ENCODE peak calls at places on chromosome 19, in five cellular contexts. One of them, this sample, is unnamed.

GRCh38 chr19:58034476-58034790 is 608 bp downstream of the ZSCAN1 start:
- DNase-seq in neural crest cell: no peak
- DNase-seq in thoracic aorta: no peak
- DNase-seq in AG09319: no peak
- DNase-seq in thyroid gland: no peak
- DNase-seq in this sample: no peak

GRCh38 chr19:789473-790052 is 7.7 kb upstream of the PTBP1 start:
- DNase-seq in neural crest cell: no peak
- DNase-seq in AG09319: no peak
- DNase-seq in thoracic aorta: no peak
- DNase-seq in thyroid gland: no peak
- DNase-seq in this sample: no peak

GRCh38 chr19:47503823-47504145 is 11.1 kb downstream of the NAPA start:
- DNase-seq in thyroid gland: no peak
- DNase-seq in neural crest cell: no peak
- DNase-seq in AG09319: no peak
- DNase-seq in thoracic aorta: no peak
- DNase-seq in this sample: no peak

GRCh38 chr19:36528921-36529518 is 949 bp upstream of the ZNF260 start:
- DNase-seq in neural crest cell: no peak
- DNase-seq in thoracic aorta: no peak
- DNase-seq in AG09319: no peak
- DNase-seq in thyroid gland: no peak
- DNase-seq in this sample: no peak

GRCh38 chr19:10421240-10421948 is 1.1 kb downstream of the PDE4A start:
- DNase-seq in neural crest cell: no peak
- DNase-seq in AG09319: no peak
- DNase-seq in thyroid gland: no peak
- DNase-seq in thoracic aorta: no peak
- DNase-seq in this sample: no peak

GRCh38 chr19:46967578-46968018 is 52.0 kb upstream of the NPAS1 start:
- DNase-seq in neural crest cell: no peak
- DNase-seq in thyroid gland: peak
- DNase-seq in AG09319: no peak
- DNase-seq in thoracic aorta: no peak
- DNase-seq in this sample: no peak

GRCh38 chr19:6739390-6739883 is at the start of gene TRIP10:
- DNase-seq in AG09319: peak
- DNase-seq in thyroid gland: peak
- DNase-seq in thoracic aorta: peak
- DNase-seq in neural crest cell: peak
- DNase-seq in this sample: no peak

GRCh38 chr19:12574036-12574435 is 22.8 kb upstream of the ZNF564 start:
- DNase-seq in AG09319: no peak
- DNase-seq in thoracic aorta: no peak
- DNase-seq in thyroid gland: no peak
- DNase-seq in neural crest cell: no peak
- DNase-seq in this sample: no peak

GRCh38 chr19:31911577-31911976 is 433.8 kb upstream of the ZNF507 start:
- DNase-seq in neural crest cell: no peak
- DNase-seq in thoracic aorta: no peak
- DNase-seq in thyroid gland: no peak
- DNase-seq in AG09319: no peak
- DNase-seq in this sample: no peak

GRCh38 chr19:43934055-43934984 is 762 bp downstream of the ZNF45 start:
- DNase-seq in AG09319: no peak
- DNase-seq in thyroid gland: no peak
- DNase-seq in neural crest cell: no peak
- DNase-seq in thoracic aorta: no peak
- DNase-seq in this sample: no peak

GRCh38 chr19:15253076-15253475 is 20.8 kb upstream of the EPHX3 start:
- DNase-seq in thoracic aorta: no peak
- DNase-seq in neural crest cell: no peak
- DNase-seq in thyroid gland: no peak
- DNase-seq in AG09319: no peak
- DNase-seq in this sample: no peak

GRCh38 chr19:15251010-15251748 is 18.9 kb upstream of the EPHX3 start:
- DNase-seq in thyroid gland: no peak
- DNase-seq in neural crest cell: no peak
- DNase-seq in AG09319: no peak
- DNase-seq in thoracic aorta: peak
- DNase-seq in this sample: no peak

GRCh38 chr19:15253513-15253912 is 21.3 kb upstream of the EPHX3 start:
- DNase-seq in thyroid gland: no peak
- DNase-seq in thoracic aorta: no peak
- DNase-seq in AG09319: no peak
- DNase-seq in neural crest cell: no peak
- DNase-seq in this sample: no peak

GRCh38 chr19:15251749-15252397 is 19.6 kb upstream of the EPHX3 start:
- DNase-seq in thoracic aorta: peak
- DNase-seq in AG09319: peak
- DNase-seq in neural crest cell: peak
- DNase-seq in thyroid gland: peak
- DNase-seq in this sample: no peak

GRCh38 chr19:15252398-15253018 is 20.3 kb upstream of the EPHX3 start:
- DNase-seq in thoracic aorta: no peak
- DNase-seq in thyroid gland: no peak
- DNase-seq in AG09319: peak
- DNase-seq in neural crest cell: peak
- DNase-seq in this sample: no peak
- TF ChIP-seq CTCF in thoracic aorta: peak
- TF ChIP-seq CTCF in thyroid gland: no peak
- TF ChIP-seq CTCF in AG09319: peak
- TF ChIP-seq CTCF in neural crest cell: peak
- TF ChIP-seq CTCF in this sample: peak

GRCh38 chr19:2540646-2541454 is 64.9 kb downstream of the GADD45B start:
- DNase-seq in AG09319: peak
- DNase-seq in neural crest cell: peak
- DNase-seq in thoracic aorta: peak
- DNase-seq in thyroid gland: peak
- DNase-seq in this sample: no peak
- TF ChIP-seq CTCF in AG09319: peak
- TF ChIP-seq CTCF in neural crest cell: peak
- TF ChIP-seq CTCF in thoracic aorta: peak
- TF ChIP-seq CTCF in thyroid gland: no peak
- TF ChIP-seq CTCF in this sample: no peak

DNA sequence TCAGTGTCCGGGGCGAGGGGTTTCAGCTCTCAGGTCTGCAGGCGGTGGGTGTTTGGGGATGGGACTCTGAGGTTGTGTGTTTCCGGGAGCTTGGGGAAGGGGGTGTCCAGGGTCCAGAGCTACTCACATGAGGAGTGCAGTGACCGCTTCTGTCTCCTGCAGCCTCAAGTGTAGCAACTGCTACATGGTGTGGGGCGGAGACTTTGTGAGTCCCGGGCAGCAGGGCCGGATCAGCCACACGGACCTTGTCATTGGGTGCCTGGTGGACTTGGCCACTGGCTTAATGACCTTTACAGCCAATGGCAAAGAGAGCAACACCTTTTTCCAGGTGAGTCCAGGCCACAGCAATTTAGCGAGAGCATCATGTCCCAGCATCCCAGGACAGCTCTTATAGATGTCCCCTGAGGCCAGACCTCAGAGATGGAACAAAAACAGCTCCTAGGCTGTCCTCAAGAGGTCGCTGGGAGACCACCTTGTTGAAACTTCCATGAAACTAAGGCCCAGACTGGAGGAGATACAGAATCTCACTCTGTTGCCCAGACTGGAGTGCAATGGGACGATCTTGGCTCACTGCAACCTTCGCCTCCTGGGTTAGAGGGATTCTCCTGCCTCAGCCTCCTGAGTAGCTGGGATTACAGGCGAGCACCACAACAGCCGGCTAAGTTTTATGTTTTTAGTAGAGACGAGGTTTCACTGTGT is 44.9 kb downstream of the RYR1 start:
- DNase-seq in thoracic aorta: no peak
- DNase-seq in thyroid gland: no peak
- DNase-seq in neural crest cell: peak
- DNase-seq in AG09319: no peak
- DNase-seq in this sample: no peak
- TF ChIP-seq CTCF in thoracic aorta: no peak
- TF ChIP-seq CTCF in thyroid gland: no peak
- TF ChIP-seq CTCF in neural crest cell: peak
- TF ChIP-seq CTCF in AG09319: no peak
- TF ChIP-seq CTCF in this sample: no peak

GRCh38 chr19:42292042-42292960 is 9.6 kb upstream of the PRR19 start:
- DNase-seq in AG09319: no peak
- DNase-seq in thoracic aorta: no peak
- DNase-seq in neural crest cell: no peak
- DNase-seq in thyroid gland: no peak
- DNase-seq in this sample: no peak

GRCh38 chr19:42294471-42295137 is 7.3 kb upstream of the PRR19 start:
- DNase-seq in thyroid gland: no peak
- DNase-seq in neural crest cell: no peak
- DNase-seq in thoracic aorta: no peak
- DNase-seq in AG09319: no peak
- DNase-seq in this sample: no peak

GRCh38 chr19:42293966-42294365 is 8.0 kb upstream of the PRR19 start:
- DNase-seq in neural crest cell: no peak
- DNase-seq in thoracic aorta: no peak
- DNase-seq in thyroid gland: no peak
- DNase-seq in AG09319: no peak
- DNase-seq in this sample: no peak

GRCh38 chr19:42292963-42293362 is 9.0 kb upstream of the PRR19 start:
- DNase-seq in AG09319: no peak
- DNase-seq in thyroid gland: no peak
- DNase-seq in thoracic aorta: no peak
- DNase-seq in neural crest cell: no peak
- DNase-seq in this sample: no peak

DNA sequence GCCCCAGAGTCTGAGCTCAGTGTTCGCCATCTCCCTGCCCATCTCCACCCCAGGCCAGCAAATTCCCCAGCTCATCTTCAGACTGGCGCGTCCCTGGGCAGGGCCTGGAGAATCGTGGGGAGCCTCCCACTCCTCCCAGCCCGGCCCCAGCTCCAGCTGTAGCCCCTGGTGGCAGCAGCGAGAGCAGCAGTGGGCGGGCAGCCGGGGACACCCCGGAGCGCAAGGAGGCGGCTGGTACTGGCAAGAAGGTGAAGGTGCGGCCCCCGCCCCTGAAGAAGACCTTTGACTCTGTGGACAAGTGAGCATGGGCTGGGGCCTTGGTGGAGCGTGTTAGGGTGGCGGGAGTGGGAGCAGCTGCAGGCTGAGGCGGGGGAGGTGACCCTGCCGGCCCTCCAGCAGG is 8.4 kb upstream of the PRR19 start:
- DNase-seq in neural crest cell: no peak
- DNase-seq in AG09319: no peak
- DNase-seq in thyroid gland: no peak
- DNase-seq in thoracic aorta: no peak
- DNase-seq in this sample: no peak
- TF ChIP-seq CTCF in neural crest cell: no peak
- TF ChIP-seq CTCF in AG09319: no peak
- TF ChIP-seq CTCF in thyroid gland: no peak
- TF ChIP-seq CTCF in thoracic aorta: no peak
- TF ChIP-seq CTCF in this sample: peak

GRCh38 chr19:55336101-55336500 is 3.6 kb upstream of the KMT5C start:
- DNase-seq in thyroid gland: no peak
- DNase-seq in neural crest cell: no peak
- DNase-seq in AG09319: no peak
- DNase-seq in thoracic aorta: no peak
- DNase-seq in this sample: no peak
- TF ChIP-seq CTCF in thyroid gland: no peak
- TF ChIP-seq CTCF in neural crest cell: no peak
- TF ChIP-seq CTCF in AG09319: no peak
- TF ChIP-seq CTCF in thoracic aorta: no peak
- TF ChIP-seq CTCF in this sample: no peak

This sample was measured in Panc1.